ENCODE peak calls at places on chromosomes 1 and 21, in five cellular contexts. One of them, this sample, is unnamed. For H3K4me1, the result is how much of the 10 kb centered on the place peaks cover.

GRCh38 chr1:235391879-235392278 is 24.7 kb downstream of the TBCE start:
- DNase-seq in upper lobe of right lung: no peak
- DNase-seq in cardiac muscle cell: no peak
- DNase-seq in neural progenitor cell: no peak
- DNase-seq in astrocyte: no peak
- DNase-seq in this sample: no peak

GRCh38 chr1:112393634-112393976 is 2.4 kb upstream of the CTTNBP2NL start:
- DNase-seq in upper lobe of right lung: no peak
- DNase-seq in cardiac muscle cell: peak
- DNase-seq in neural progenitor cell: no peak
- DNase-seq in astrocyte: no peak
- DNase-seq in this sample: peak

GRCh38 chr1:63949965-63950364 is 176.1 kb downstream of the ROR1 start:
- DNase-seq in upper lobe of right lung: no peak
- DNase-seq in cardiac muscle cell: peak
- DNase-seq in neural progenitor cell: no peak
- DNase-seq in astrocyte: no peak
- DNase-seq in this sample: no peak

GRCh38 chr1:31063636-31064035 is 1.9 kb downstream of the PUM1 start:
- DNase-seq in upper lobe of right lung: no peak
- DNase-seq in cardiac muscle cell: peak
- DNase-seq in neural progenitor cell: peak
- DNase-seq in astrocyte: peak
- DNase-seq in this sample: no peak

GRCh38 chr1:209815931-209816338 is 10.0 kb upstream of the IRF6 start:
- DNase-seq in upper lobe of right lung: no peak
- DNase-seq in cardiac muscle cell: no peak
- DNase-seq in neural progenitor cell: no peak
- DNase-seq in astrocyte: no peak
- DNase-seq in this sample: no peak

GRCh38 chr1:93180723-93181613 is at the start of gene CCDC18:
- DNase-seq in upper lobe of right lung: no peak
- DNase-seq in cardiac muscle cell: peak
- DNase-seq in neural progenitor cell: no peak
- DNase-seq in astrocyte: peak
- DNase-seq in this sample: no peak

GRCh38 chr1:6519935-6520621 is 28.6 kb upstream of the PLEKHG5 start:
- DNase-seq in upper lobe of right lung: no peak
- DNase-seq in cardiac muscle cell: peak
- DNase-seq in neural progenitor cell: peak
- DNase-seq in astrocyte: peak
- DNase-seq in this sample: no peak

GRCh38 chr1:167627865-167628641 is 2.0 kb upstream of the RCSD1 start:
- DNase-seq in upper lobe of right lung: no peak
- DNase-seq in cardiac muscle cell: no peak
- DNase-seq in neural progenitor cell: no peak
- DNase-seq in astrocyte: no peak
- DNase-seq in this sample: no peak

GRCh38 chr1:109204484-109204883 is 9.2 kb upstream of the SARS1 start:
- DNase-seq in upper lobe of right lung: no peak
- DNase-seq in cardiac muscle cell: no peak
- DNase-seq in neural progenitor cell: no peak
- DNase-seq in astrocyte: no peak
- DNase-seq in this sample: no peak

GRCh38 chr1:200478945-200479558 is 69.2 kb upstream of the ZNF281 start:
- DNase-seq in upper lobe of right lung: no peak
- DNase-seq in cardiac muscle cell: no peak
- DNase-seq in neural progenitor cell: no peak
- DNase-seq in astrocyte: no peak
- DNase-seq in this sample: no peak

GRCh38 chr1:95262928-95263327 is 28.9 kb downstream of the RWDD3 start:
- DNase-seq in upper lobe of right lung: no peak
- DNase-seq in cardiac muscle cell: no peak
- DNase-seq in neural progenitor cell: no peak
- DNase-seq in astrocyte: no peak
- DNase-seq in this sample: no peak

GRCh38 chr21:46362946-46363345 is 39.0 kb downstream of the PCNT start:
- DNase-seq in upper lobe of right lung: no peak
- DNase-seq in cardiac muscle cell: no peak
- DNase-seq in neural progenitor cell: no peak
- DNase-seq in astrocyte: no peak
- DNase-seq in this sample: no peak

GRCh38 chr1:215273838-215274516 is 191.4 kb downstream of the KCNK2 start:
- DNase-seq in upper lobe of right lung: no peak
- DNase-seq in cardiac muscle cell: peak
- DNase-seq in neural progenitor cell: no peak
- DNase-seq in astrocyte: peak
- DNase-seq in this sample: no peak

GRCh38 chr1:76230894-76231293 is 156.3 kb downstream of the ST6GALNAC3 start:
- DNase-seq in upper lobe of right lung: no peak
- DNase-seq in cardiac muscle cell: no peak
- DNase-seq in neural progenitor cell: no peak
- DNase-seq in astrocyte: no peak
- DNase-seq in this sample: no peak
- H3K4me1 ChIP-seq in upper lobe of right lung: under half
- H3K4me1 ChIP-seq in cardiac muscle cell: under half
- H3K4me1 ChIP-seq in neural progenitor cell: under half
- H3K4me1 ChIP-seq in astrocyte: under half
- H3K4me1 ChIP-seq in this sample: under half

DNA sequence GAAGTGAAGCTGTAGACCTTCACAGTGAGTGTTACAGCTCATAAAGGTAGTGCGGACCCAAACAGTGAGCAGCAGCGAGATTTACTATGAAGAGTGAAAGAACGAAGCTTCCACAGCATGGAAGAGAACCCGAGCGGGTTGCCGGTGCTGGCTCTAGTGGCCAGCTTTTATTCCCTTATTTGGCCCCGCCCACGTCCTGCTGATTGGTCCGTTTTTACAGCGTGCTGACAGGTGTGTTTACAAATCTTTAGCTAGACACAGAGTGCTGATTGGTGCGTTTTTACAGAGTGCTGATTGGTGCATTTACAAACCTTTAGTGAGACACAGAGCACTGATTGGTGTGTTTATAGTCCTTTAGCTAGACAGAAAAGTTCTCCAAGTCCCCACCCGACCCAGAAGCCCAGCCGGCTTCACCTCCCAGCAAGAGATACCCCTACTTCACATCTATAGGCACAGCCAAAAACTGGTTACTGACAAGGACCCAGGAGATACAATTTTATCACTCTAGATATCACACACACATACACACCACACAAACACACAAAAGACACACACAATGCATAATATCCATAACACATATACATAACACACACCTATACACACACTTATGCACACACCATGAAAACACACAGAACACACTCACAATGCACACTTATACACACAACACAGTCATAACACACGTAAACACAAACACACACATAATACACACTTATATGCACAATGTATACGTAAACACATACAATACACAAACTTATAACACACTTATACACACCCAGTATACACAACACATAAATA is 68.5 kb downstream of the MAP3K21 start:
- DNase-seq in upper lobe of right lung: no peak
- DNase-seq in cardiac muscle cell: no peak
- DNase-seq in neural progenitor cell: no peak
- DNase-seq in astrocyte: no peak
- DNase-seq in this sample: no peak
- H3K4me1 ChIP-seq in upper lobe of right lung: under half
- H3K4me1 ChIP-seq in cardiac muscle cell: under half
- H3K4me1 ChIP-seq in neural progenitor cell: under half
- H3K4me1 ChIP-seq in astrocyte: under half
- H3K4me1 ChIP-seq in this sample: under half

DNA sequence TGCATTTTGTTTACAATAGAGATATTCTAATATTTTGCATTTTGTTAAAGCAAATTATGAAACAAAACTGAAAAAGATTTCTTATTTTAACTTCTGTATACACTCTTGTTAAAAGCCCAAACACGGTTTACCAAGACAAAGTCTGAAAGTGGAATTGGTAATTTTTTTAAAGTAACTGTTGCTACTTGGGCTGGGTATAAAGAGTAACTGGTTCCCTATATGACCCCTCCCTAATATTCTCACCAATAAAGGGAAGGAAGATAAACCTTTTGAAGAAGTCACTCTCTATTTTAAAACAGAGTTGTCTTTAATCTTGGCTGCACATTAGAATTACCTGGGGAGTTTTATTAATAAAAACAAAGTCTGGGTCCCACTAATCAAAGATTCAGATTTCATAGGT is 27.4 kb downstream of the ARHGAP29 start:
- DNase-seq in upper lobe of right lung: no peak
- DNase-seq in cardiac muscle cell: no peak
- DNase-seq in neural progenitor cell: no peak
- DNase-seq in astrocyte: no peak
- DNase-seq in this sample: no peak
- H3K4me1 ChIP-seq in upper lobe of right lung: under half
- H3K4me1 ChIP-seq in cardiac muscle cell: under half
- H3K4me1 ChIP-seq in neural progenitor cell: under half
- H3K4me1 ChIP-seq in astrocyte: under half
- H3K4me1 ChIP-seq in this sample: under half

DNA sequence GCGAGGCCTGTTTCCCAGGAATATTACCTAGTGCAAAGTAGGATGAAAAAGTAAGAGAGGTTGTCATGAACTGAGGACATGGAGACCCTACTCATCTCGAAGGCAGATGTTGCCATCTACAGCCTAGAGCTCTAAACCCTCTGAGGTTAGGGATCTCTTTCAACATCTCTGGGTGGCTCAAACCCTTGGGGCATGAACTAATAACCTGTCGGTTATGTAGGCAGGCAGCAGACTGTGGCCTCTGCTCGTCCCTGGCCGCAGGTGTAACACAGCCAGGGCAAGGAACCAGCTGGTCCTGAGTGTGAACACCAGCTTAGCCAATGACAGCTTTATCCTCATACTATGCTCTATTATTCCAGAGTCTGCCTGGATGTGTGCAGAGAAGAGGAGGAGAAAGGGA is 13.2 kb downstream of the CAPZB start:
- DNase-seq in upper lobe of right lung: no peak
- DNase-seq in cardiac muscle cell: no peak
- DNase-seq in neural progenitor cell: no peak
- DNase-seq in astrocyte: no peak
- DNase-seq in this sample: no peak
- H3K4me1 ChIP-seq in upper lobe of right lung: half or more
- H3K4me1 ChIP-seq in cardiac muscle cell: under half
- H3K4me1 ChIP-seq in neural progenitor cell: under half
- H3K4me1 ChIP-seq in astrocyte: under half
- H3K4me1 ChIP-seq in this sample: half or more

GRCh38 chr1:204092632-204093420 is 19.9 kb downstream of the SOX13 start:
- DNase-seq in upper lobe of right lung: no peak
- DNase-seq in cardiac muscle cell: no peak
- DNase-seq in neural progenitor cell: no peak
- DNase-seq in astrocyte: no peak
- DNase-seq in this sample: no peak

GRCh38 chr1:204093421-204093717 is 20.5 kb downstream of the SOX13 start:
- DNase-seq in upper lobe of right lung: no peak
- DNase-seq in cardiac muscle cell: no peak
- DNase-seq in neural progenitor cell: no peak
- DNase-seq in astrocyte: no peak
- DNase-seq in this sample: no peak

GRCh38 chr1:204091066-204091465 is 18.2 kb downstream of the SOX13 start:
- DNase-seq in upper lobe of right lung: no peak
- DNase-seq in cardiac muscle cell: no peak
- DNase-seq in neural progenitor cell: no peak
- DNase-seq in astrocyte: no peak
- DNase-seq in this sample: no peak

GRCh38 chr1:204093756-204094155 is 20.8 kb downstream of the SOX13 start:
- DNase-seq in upper lobe of right lung: no peak
- DNase-seq in cardiac muscle cell: no peak
- DNase-seq in neural progenitor cell: no peak
- DNase-seq in astrocyte: no peak
- DNase-seq in this sample: no peak

GRCh38 chr1:204091787-204092312 is 18.9 kb downstream of the SOX13 start:
- DNase-seq in upper lobe of right lung: no peak
- DNase-seq in cardiac muscle cell: no peak
- DNase-seq in neural progenitor cell: no peak
- DNase-seq in astrocyte: no peak
- DNase-seq in this sample: no peak
- H3K4me1 ChIP-seq in upper lobe of right lung: half or more
- H3K4me1 ChIP-seq in cardiac muscle cell: under half
- H3K4me1 ChIP-seq in neural progenitor cell: half or more
- H3K4me1 ChIP-seq in astrocyte: under half
- H3K4me1 ChIP-seq in this sample: half or more

DNA sequence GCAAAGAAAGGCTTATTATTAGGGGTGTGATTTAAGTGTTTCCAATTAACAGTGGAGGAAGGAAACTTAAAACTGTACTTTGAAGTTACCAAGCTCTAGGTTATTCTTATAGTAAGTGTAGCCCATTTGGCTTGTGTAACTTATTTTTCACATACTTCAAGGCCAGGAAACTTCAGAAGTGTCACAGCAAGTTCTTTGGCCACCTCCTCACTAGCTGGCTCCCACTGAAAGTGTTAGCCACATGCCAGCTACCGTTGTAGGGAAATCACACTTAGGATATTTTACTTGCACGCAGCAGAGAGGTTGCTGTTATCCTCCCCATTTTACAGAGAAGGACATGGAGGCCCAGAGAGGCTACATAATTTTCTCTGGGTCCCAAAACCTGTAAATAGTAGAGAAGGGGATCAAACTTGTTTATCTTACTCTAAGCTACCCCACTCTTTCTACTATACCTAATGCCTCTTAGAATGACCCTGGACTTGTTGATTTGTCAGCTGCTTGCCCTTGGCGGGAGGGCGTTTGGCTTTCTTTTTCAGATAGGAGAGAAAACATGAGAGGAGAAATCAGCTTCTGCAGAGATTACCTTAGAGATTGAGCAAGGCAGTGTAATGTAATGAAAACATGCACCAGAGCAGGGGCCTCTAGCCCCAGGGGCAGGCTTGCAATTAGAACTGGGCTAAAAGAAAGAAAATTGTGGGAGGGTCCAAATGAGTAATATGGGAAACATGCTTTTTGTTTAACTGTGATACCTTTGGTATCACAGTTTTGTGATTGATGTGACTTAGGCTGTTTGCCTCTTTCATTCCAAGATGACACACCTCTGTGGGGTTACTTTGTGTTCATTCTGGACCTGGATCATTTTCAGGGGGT is 89.5 kb downstream of the PBX1 start:
- DNase-seq in upper lobe of right lung: no peak
- DNase-seq in cardiac muscle cell: no peak
- DNase-seq in neural progenitor cell: no peak
- DNase-seq in astrocyte: peak
- DNase-seq in this sample: no peak
- H3K4me1 ChIP-seq in upper lobe of right lung: under half
- H3K4me1 ChIP-seq in cardiac muscle cell: under half
- H3K4me1 ChIP-seq in neural progenitor cell: under half
- H3K4me1 ChIP-seq in astrocyte: under half
- H3K4me1 ChIP-seq in this sample: half or more

DNA sequence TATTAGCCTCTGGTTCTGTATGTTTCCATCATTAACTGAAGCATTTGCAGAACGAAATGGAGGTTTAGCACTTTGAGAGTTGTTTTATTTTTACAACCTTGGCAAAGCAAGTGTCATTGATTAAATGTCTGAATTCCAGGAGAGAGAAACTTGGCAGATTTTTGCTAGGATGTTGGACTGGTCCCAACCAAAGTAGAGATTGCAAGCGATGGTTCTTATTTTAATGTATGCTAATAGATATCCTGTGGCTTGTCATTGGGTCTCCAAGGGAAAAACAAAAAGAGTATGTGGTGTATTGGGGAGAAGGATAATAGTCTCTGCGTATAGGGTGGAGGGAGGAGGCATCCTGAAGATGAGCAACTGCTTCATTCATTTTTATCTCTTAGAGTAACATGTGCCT is 457.2 kb upstream of the RUNX1 start:
- DNase-seq in upper lobe of right lung: no peak
- DNase-seq in cardiac muscle cell: peak
- DNase-seq in neural progenitor cell: no peak
- DNase-seq in astrocyte: peak
- DNase-seq in this sample: no peak
- H3K4me1 ChIP-seq in upper lobe of right lung: under half
- H3K4me1 ChIP-seq in cardiac muscle cell: under half
- H3K4me1 ChIP-seq in neural progenitor cell: under half
- H3K4me1 ChIP-seq in astrocyte: under half
- H3K4me1 ChIP-seq in this sample: under half

GRCh38 chr1:248862695-248863010 is 3.8 kb upstream of the ZNF692 start:
- DNase-seq in upper lobe of right lung: no peak
- DNase-seq in cardiac muscle cell: no peak
- DNase-seq in neural progenitor cell: no peak
- DNase-seq in astrocyte: no peak
- DNase-seq in this sample: no peak
- H3K4me1 ChIP-seq in upper lobe of right lung: under half
- H3K4me1 ChIP-seq in cardiac muscle cell: under half
- H3K4me1 ChIP-seq in neural progenitor cell: under half
- H3K4me1 ChIP-seq in astrocyte: under half
- H3K4me1 ChIP-seq in this sample: under half

This sample was measured in heart right ventricle.